ENCODE peak calls at places on chromosomes 5 and 9, in seven cellular contexts. R is activated CD8-positive, alpha-beta memory T cell treated with anti-CD3 and anti-CD28 coated beads for 48 hours; H is neural progenitor cell; O is BJ; Q is T-helper 9 cell; Z is GF-D8; K is activated T-cell treated with anti-CD3 and anti-CD28 coated beads, Interleukin-2, amount 50 U/mL, for 72 hours. T is an unnamed sample.

GRCh38 chr9:84397822-84398221 is 57.3 kb upstream of the SLC28A3 start:
- DNase-seq in R (no peak), H (peak; percentile 13), O (peak; percentile 29), Q (no peak), Z (no peak), K (no peak), T (no peak)

GRCh38 chr9:111851536-111851935 is 45.1 kb upstream of the UGCG start:
- DNase-seq in R (no peak), H (no peak), O (no peak), Q (no peak), Z (no peak), K (no peak), T (no peak)

GRCh38 chr9:7325980-7326379 is 473.6 kb downstream of the DMAC1 start:
- DNase-seq in R (no peak), H (no peak), O (no peak), Q (no peak), Z (no peak), K (no peak), T (no peak)

GRCh38 chr5:138725885-138726457 is 27.3 kb upstream of the CTNNA1 start:
- DNase-seq in R (no peak), H (peak; percentile 68), O (no peak), Q (no peak), Z (no peak), K (no peak), T (peak; percentile 42)

GRCh38 chr5:119470851-119471451 is 18.7 kb downstream of the HSD17B4 start:
- DNase-seq in R (no peak), H (peak; percentile 40), O (no peak), Q (no peak), Z (no peak), K (no peak), T (no peak)

GRCh38 chr5:135560858-135561257 is 17.9 kb downstream of the CXCL14 start:
- DNase-seq in R (peak; percentile 22), H (peak; percentile 94), O (no peak), Q (peak; percentile 23), Z (no peak), K (peak; percentile 83), T (peak; percentile 56)

GRCh38 chr5:142175039-142175438 is 66.5 kb downstream of the NDFIP1 start:
- DNase-seq in R (no peak), H (no peak), O (no peak), Q (no peak), Z (no peak), K (no peak), T (no peak)

GRCh38 chr9:99169982-99170761 is 51.6 kb downstream of the ALG2 start:
- DNase-seq in R (no peak), H (peak; percentile 87), O (no peak), Q (no peak), Z (no peak), K (no peak), T (no peak)

GRCh38 chr9:105539452-105539851 is 18.5 kb upstream of the FKTN start:
- DNase-seq in R (no peak), H (no peak), O (no peak), Q (no peak), Z (no peak), K (no peak), T (no peak)

GRCh38 chr9:71326360-71326759 is 204.9 kb upstream of the TRPM3 start:
- DNase-seq in R (no peak), H (no peak), O (no peak), Q (no peak), Z (no peak), K (no peak), T (no peak)

GRCh38 chr5:68214472-68215207 is 916 bp upstream of the PIK3R1 start:
- DNase-seq in R (no peak), H (peak; percentile 69), O (no peak), Q (no peak), Z (no peak), K (peak; percentile 67), T (no peak)

GRCh38 chr9:38009035-38009501 is 60.0 kb downstream of the SHB start:
- DNase-seq in R (no peak), H (no peak), O (no peak), Q (no peak), Z (no peak), K (no peak), T (no peak)

GRCh38 chr9:93582550-93582949 is 6.2 kb downstream of the PHF2 start:
- DNase-seq in R (no peak), H (no peak), O (no peak), Q (no peak), Z (no peak), K (no peak), T (no peak)

GRCh38 chr9:114387678-114388431 is at the start of gene AKNA:
- DNase-seq in R (no peak), H (peak; percentile 85), O (no peak), Q (peak; percentile 77), Z (peak; percentile 63), K (peak; percentile 84), T (peak; percentile 67)

GRCh38 chr9:133971121-133971951 is 20.8 kb downstream of the VAV2 start:
- DNase-seq in R (no peak), H (no peak), O (no peak), Q (no peak), Z (no peak), K (no peak), T (no peak)

GRCh38 chr5:102801375-102801774 is 46.3 kb downstream of the PAM start:
- DNase-seq in R (no peak), H (peak; percentile 29), O (no peak), Q (no peak), Z (no peak), K (no peak), T (no peak)

GRCh38 chr5:172133359-172134029 is 54.5 kb downstream of the STK10 start:
- DNase-seq in R (no peak), H (no peak), O (peak; percentile 84), Q (no peak), Z (peak; percentile 85), K (peak; percentile 53), T (no peak)

GRCh38 chr5:171586436-171586835 is 167.0 kb downstream of the FGF18 start:
- DNase-seq in R (no peak), H (no peak), O (no peak), Q (no peak), Z (no peak), K (no peak), T (no peak)

GRCh38 chr9:2163231-2163885 is 148.2 kb downstream of the SMARCA2 start:
- DNase-seq in R (no peak), H (no peak), O (no peak), Q (no peak), Z (no peak), K (no peak), T (no peak)

GRCh38 chr5:175746851-175747250 is 89.0 kb downstream of the HRH2 start:
- DNase-seq in R (no peak), H (peak; percentile 58), O (no peak), Q (no peak), Z (no peak), K (no peak), T (no peak)

GRCh38 chr9:107739601-107740082 is 250.1 kb upstream of the KLF4 start:
- DNase-seq in R (no peak), H (no peak), O (no peak), Q (no peak), Z (no peak), K (no peak), T (peak; percentile 69)

GRCh38 chr9:118631956-118632355 is 737.3 kb downstream of the BRINP1 start:
- DNase-seq in R (no peak), H (no peak), O (no peak), Q (no peak), Z (no peak), K (no peak), T (no peak)